ENCODE peak calls at places on chromosomes 12 and 14, in nine cellular contexts. One of them, this sample, is unnamed.

GRCh38 chr12:89529738-89530137 is 3.9 kb upstream of the POC1B start:
- DNase-seq in H1: no peak
- DNase-seq in stomach: no peak
- DNase-seq in endothelial cell of umbilical vein: peak
- DNase-seq in transverse colon: no peak
- DNase-seq in GM12891: peak
- DNase-seq in HL-60: peak
- DNase-seq in upper lobe of left lung: no peak
- DNase-seq in HepG2: peak
- DNase-seq in this sample: no peak

GRCh38 chr12:121765573-121765972 is 27.9 kb downstream of the RHOF start:
- DNase-seq in H1: no peak
- DNase-seq in stomach: no peak
- DNase-seq in endothelial cell of umbilical vein: no peak
- DNase-seq in transverse colon: no peak
- DNase-seq in GM12891: no peak
- DNase-seq in HL-60: no peak
- DNase-seq in upper lobe of left lung: no peak
- DNase-seq in HepG2: no peak
- DNase-seq in this sample: no peak

GRCh38 chr12:52211716-52212585 is 20.1 kb upstream of the KRT80 start:
- DNase-seq in H1: no peak
- DNase-seq in stomach: no peak
- DNase-seq in endothelial cell of umbilical vein: no peak
- DNase-seq in transverse colon: no peak
- DNase-seq in GM12891: no peak
- DNase-seq in HL-60: no peak
- DNase-seq in upper lobe of left lung: no peak
- DNase-seq in HepG2: no peak
- DNase-seq in this sample: no peak

GRCh38 chr12:109134186-109134917 is 18.0 kb downstream of the ACACB start:
- DNase-seq in H1: no peak
- DNase-seq in stomach: peak
- DNase-seq in endothelial cell of umbilical vein: no peak
- DNase-seq in transverse colon: no peak
- DNase-seq in GM12891: no peak
- DNase-seq in HL-60: no peak
- DNase-seq in upper lobe of left lung: no peak
- DNase-seq in HepG2: no peak
- DNase-seq in this sample: no peak

GRCh38 chr12:114888458-114888857 is 204.5 kb upstream of the TBX3 start:
- DNase-seq in H1: no peak
- DNase-seq in stomach: no peak
- DNase-seq in endothelial cell of umbilical vein: no peak
- DNase-seq in transverse colon: peak
- DNase-seq in GM12891: no peak
- DNase-seq in HL-60: no peak
- DNase-seq in upper lobe of left lung: no peak
- DNase-seq in HepG2: no peak
- DNase-seq in this sample: no peak

GRCh38 chr12:95212576-95212975 is 4.7 kb downstream of the FGD6 start:
- DNase-seq in H1: no peak
- DNase-seq in stomach: no peak
- DNase-seq in endothelial cell of umbilical vein: peak
- DNase-seq in transverse colon: no peak
- DNase-seq in GM12891: no peak
- DNase-seq in HL-60: no peak
- DNase-seq in upper lobe of left lung: no peak
- DNase-seq in HepG2: no peak
- DNase-seq in this sample: no peak

GRCh38 chr14:53054457-53054856 is 98.7 kb downstream of the DDHD1 start:
- DNase-seq in H1: no peak
- DNase-seq in stomach: no peak
- DNase-seq in endothelial cell of umbilical vein: no peak
- DNase-seq in transverse colon: no peak
- DNase-seq in GM12891: no peak
- DNase-seq in HL-60: no peak
- DNase-seq in upper lobe of left lung: no peak
- DNase-seq in HepG2: no peak
- DNase-seq in this sample: no peak

GRCh38 chr12:19186722-19187661 is 57.5 kb downstream of the PLEKHA5 start:
- DNase-seq in H1: no peak
- DNase-seq in stomach: no peak
- DNase-seq in endothelial cell of umbilical vein: peak
- DNase-seq in transverse colon: no peak
- DNase-seq in GM12891: no peak
- DNase-seq in HL-60: no peak
- DNase-seq in upper lobe of left lung: no peak
- DNase-seq in HepG2: peak
- DNase-seq in this sample: no peak

GRCh38 chr14:31038521-31039166 is 12.5 kb upstream of the STRN3 start:
- DNase-seq in H1: no peak
- DNase-seq in stomach: no peak
- DNase-seq in endothelial cell of umbilical vein: peak
- DNase-seq in transverse colon: no peak
- DNase-seq in GM12891: no peak
- DNase-seq in HL-60: no peak
- DNase-seq in upper lobe of left lung: no peak
- DNase-seq in HepG2: peak
- DNase-seq in this sample: peak

GRCh38 chr12:25701290-25701689 is 148.2 kb upstream of the LMNTD1 start:
- DNase-seq in H1: no peak
- DNase-seq in stomach: no peak
- DNase-seq in endothelial cell of umbilical vein: no peak
- DNase-seq in transverse colon: no peak
- DNase-seq in GM12891: no peak
- DNase-seq in HL-60: no peak
- DNase-seq in upper lobe of left lung: no peak
- DNase-seq in HepG2: no peak
- DNase-seq in this sample: no peak

GRCh38 chr12:124230789-124231188 is 64.1 kb upstream of the RFLNA start:
- DNase-seq in H1: no peak
- DNase-seq in stomach: no peak
- DNase-seq in endothelial cell of umbilical vein: no peak
- DNase-seq in transverse colon: no peak
- DNase-seq in GM12891: no peak
- DNase-seq in HL-60: no peak
- DNase-seq in upper lobe of left lung: no peak
- DNase-seq in HepG2: no peak
- DNase-seq in this sample: no peak

GRCh38 chr12:124233041-124233836 is 61.7 kb upstream of the RFLNA start:
- DNase-seq in H1: no peak
- DNase-seq in stomach: peak
- DNase-seq in endothelial cell of umbilical vein: peak
- DNase-seq in transverse colon: no peak
- DNase-seq in GM12891: no peak
- DNase-seq in HL-60: no peak
- DNase-seq in upper lobe of left lung: no peak
- DNase-seq in HepG2: no peak
- DNase-seq in this sample: no peak

GRCh38 chr12:124232654-124232987 is 62.3 kb upstream of the RFLNA start:
- DNase-seq in H1: no peak
- DNase-seq in stomach: no peak
- DNase-seq in endothelial cell of umbilical vein: no peak
- DNase-seq in transverse colon: no peak
- DNase-seq in GM12891: no peak
- DNase-seq in HL-60: no peak
- DNase-seq in upper lobe of left lung: no peak
- DNase-seq in HepG2: no peak
- DNase-seq in this sample: no peak

GRCh38 chr12:124230117-124230757 is 64.7 kb upstream of the RFLNA start:
- DNase-seq in H1: no peak
- DNase-seq in stomach: no peak
- DNase-seq in endothelial cell of umbilical vein: no peak
- DNase-seq in transverse colon: no peak
- DNase-seq in GM12891: no peak
- DNase-seq in HL-60: no peak
- DNase-seq in upper lobe of left lung: no peak
- DNase-seq in HepG2: no peak
- DNase-seq in this sample: no peak

GRCh38 chr12:124231980-124232653 is 62.8 kb upstream of the RFLNA start:
- DNase-seq in H1: no peak
- DNase-seq in stomach: peak
- DNase-seq in endothelial cell of umbilical vein: no peak
- DNase-seq in transverse colon: peak
- DNase-seq in GM12891: no peak
- DNase-seq in HL-60: no peak
- DNase-seq in upper lobe of left lung: peak
- DNase-seq in HepG2: no peak
- DNase-seq in this sample: no peak
- TF ChIP-seq POLR2AphosphoS5 in H1: no peak
- TF ChIP-seq POLR2AphosphoS5 in stomach: peak
- TF ChIP-seq POLR2AphosphoS5 in endothelial cell of umbilical vein: no peak
- TF ChIP-seq POLR2AphosphoS5 in transverse colon: peak
- TF ChIP-seq POLR2AphosphoS5 in GM12891: no peak
- TF ChIP-seq POLR2AphosphoS5 in HL-60: no peak
- TF ChIP-seq POLR2AphosphoS5 in upper lobe of left lung: no peak
- TF ChIP-seq POLR2AphosphoS5 in HepG2: no peak
- TF ChIP-seq POLR2AphosphoS5 in this sample: no peak

DNA sequence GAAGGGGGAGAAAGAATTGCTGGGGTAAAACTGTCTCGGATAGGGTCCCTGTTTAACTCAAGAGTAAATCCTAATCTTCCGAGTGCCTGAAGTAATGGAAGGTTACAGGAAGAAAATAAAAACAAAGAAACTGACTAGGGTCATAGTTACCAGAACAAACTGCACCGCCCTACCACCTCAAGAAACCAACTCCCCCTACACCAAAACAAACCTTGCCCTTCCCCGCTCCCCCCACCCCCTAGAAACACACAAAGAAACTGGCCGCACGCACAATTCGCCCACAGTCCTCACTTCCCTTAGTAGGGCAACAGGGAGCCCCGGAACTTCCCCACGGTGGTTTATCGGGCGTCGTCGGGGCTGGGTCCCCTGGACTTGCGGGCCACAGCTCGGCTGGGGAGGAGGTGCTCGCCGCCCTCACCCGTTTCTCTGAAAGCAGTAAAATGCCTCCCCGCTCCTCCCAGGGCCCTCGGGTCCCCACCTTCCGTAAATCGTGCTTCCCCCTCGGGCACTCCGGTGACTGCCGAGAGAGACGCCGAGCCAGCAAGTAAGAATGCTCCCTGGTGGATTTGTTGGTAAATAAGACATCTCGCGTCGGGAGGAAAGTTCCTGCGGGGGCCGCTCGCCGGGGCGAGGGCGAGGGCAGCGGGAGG is 2.4 kb downstream of the SINHCAF start:
- DNase-seq in H1: no peak
- DNase-seq in stomach: peak
- DNase-seq in endothelial cell of umbilical vein: peak
- DNase-seq in transverse colon: peak
- DNase-seq in GM12891: peak
- DNase-seq in HL-60: peak
- DNase-seq in upper lobe of left lung: no peak
- DNase-seq in HepG2: no peak
- DNase-seq in this sample: peak
- TF ChIP-seq POLR2AphosphoS5 in H1: no peak
- TF ChIP-seq POLR2AphosphoS5 in stomach: no peak
- TF ChIP-seq POLR2AphosphoS5 in endothelial cell of umbilical vein: no peak
- TF ChIP-seq POLR2AphosphoS5 in transverse colon: no peak
- TF ChIP-seq POLR2AphosphoS5 in GM12891: no peak
- TF ChIP-seq POLR2AphosphoS5 in HL-60: no peak
- TF ChIP-seq POLR2AphosphoS5 in upper lobe of left lung: no peak
- TF ChIP-seq POLR2AphosphoS5 in HepG2: peak
- TF ChIP-seq POLR2AphosphoS5 in this sample: peak

GRCh38 chr14:92022036-92022435 is 17.8 kb downstream of the TRIP11 start:
- DNase-seq in H1: no peak
- DNase-seq in stomach: no peak
- DNase-seq in endothelial cell of umbilical vein: no peak
- DNase-seq in transverse colon: no peak
- DNase-seq in GM12891: no peak
- DNase-seq in HL-60: no peak
- DNase-seq in upper lobe of left lung: no peak
- DNase-seq in HepG2: no peak
- DNase-seq in this sample: no peak
- TF ChIP-seq POLR2AphosphoS5 in H1: no peak
- TF ChIP-seq POLR2AphosphoS5 in stomach: no peak
- TF ChIP-seq POLR2AphosphoS5 in endothelial cell of umbilical vein: no peak
- TF ChIP-seq POLR2AphosphoS5 in transverse colon: no peak
- TF ChIP-seq POLR2AphosphoS5 in GM12891: no peak
- TF ChIP-seq POLR2AphosphoS5 in HL-60: no peak
- TF ChIP-seq POLR2AphosphoS5 in upper lobe of left lung: no peak
- TF ChIP-seq POLR2AphosphoS5 in HepG2: no peak
- TF ChIP-seq POLR2AphosphoS5 in this sample: no peak

GRCh38 chr14:105248368-105249174 is at the start of gene BTBD6:
- DNase-seq in H1: peak
- DNase-seq in stomach: peak
- DNase-seq in endothelial cell of umbilical vein: peak
- DNase-seq in transverse colon: peak
- DNase-seq in GM12891: peak
- DNase-seq in HL-60: peak
- DNase-seq in upper lobe of left lung: peak
- DNase-seq in HepG2: no peak
- DNase-seq in this sample: peak
- TF ChIP-seq POLR2AphosphoS5 in H1: no peak
- TF ChIP-seq POLR2AphosphoS5 in stomach: peak
- TF ChIP-seq POLR2AphosphoS5 in endothelial cell of umbilical vein: peak
- TF ChIP-seq POLR2AphosphoS5 in transverse colon: peak
- TF ChIP-seq POLR2AphosphoS5 in GM12891: no peak
- TF ChIP-seq POLR2AphosphoS5 in HL-60: peak
- TF ChIP-seq POLR2AphosphoS5 in upper lobe of left lung: no peak
- TF ChIP-seq POLR2AphosphoS5 in HepG2: no peak
- TF ChIP-seq POLR2AphosphoS5 in this sample: peak